ENCODE peak calls at places on chromosomes 3 and 15, in six cellular contexts. S is GM13976; R is activated naive CD8-positive, alpha-beta T cell treated with anti-CD3 and anti-CD28 coated beads, Interleukin-2, amount 50 U/mL, for 24 hours; U is cardiac septum; N is hepatocyte; I is NCI-H2081. B is an unnamed sample.

GRCh38 chr15:67025719-67026118 is 39.7 kb upstream of the SMAD3 start:
- DNase-seq in S (no peak), R (no peak), U (no peak), N (no peak), I (peak), B (no peak)

GRCh38 chr3:61594978-61595687 is 33.8 kb downstream of the PTPRG start:
- DNase-seq in S (no peak), R (no peak), U (no peak), N (no peak), I (no peak), B (no peak)

GRCh38 chr3:68764554-68764953 is 167.8 kb downstream of the TAFA4 start:
- DNase-seq in S (no peak), R (no peak), U (no peak), N (no peak), I (no peak), B (no peak)

GRCh38 chr15:51575775-51576174 is 46.8 kb downstream of the DMXL2 start:
- DNase-seq in S (no peak), R (no peak), U (no peak), N (no peak), I (no peak), B (no peak)

GRCh38 chr15:62307551-62307950 is 142.5 kb upstream of the C2CD4B start:
- DNase-seq in S (no peak), R (no peak), U (no peak), N (no peak), I (no peak), B (no peak)

GRCh38 chr15:56019060-56019793 is 25.8 kb upstream of the NEDD4 start:
- DNase-seq in S (no peak), R (no peak), U (no peak), N (no peak), I (no peak), B (no peak)

GRCh38 chr15:94421711-94422110 is 190.3 kb downstream of the MCTP2 start:
- DNase-seq in S (no peak), R (no peak), U (no peak), N (no peak), I (no peak), B (no peak)

GRCh38 chr3:48178072-48178471 is 10.1 kb downstream of the CDC25A start:
- DNase-seq in S (no peak), R (no peak), U (no peak), N (no peak), I (no peak), B (no peak)

GRCh38 chr3:71225951-71226564 is 357.5 kb downstream of the FOXP1 start:
- DNase-seq in S (no peak), R (peak), U (no peak), N (no peak), I (no peak), B (no peak)

GRCh38 chr3:197312431-197312830 is 14.0 kb upstream of the DLG1 start:
- DNase-seq in S (no peak), R (no peak), U (no peak), N (no peak), I (no peak), B (no peak)

GRCh38 chr15:32029409-32029861 is 880 bp upstream of the CHRNA7 start:
- DNase-seq in S (no peak), R (no peak), U (no peak), N (peak), I (peak), B (no peak)

GRCh38 chr3:59978979-59979378 is 929.2 kb upstream of the CFAP20DC start:
- DNase-seq in S (no peak), R (peak), U (no peak), N (no peak), I (no peak), B (no peak)

GRCh38 chr3:156148946-156149348 is 28.6 kb downstream of the KCNAB1 start:
- DNase-seq in S (no peak), R (no peak), U (no peak), N (no peak), I (no peak), B (no peak)

GRCh38 chr3:6179761-6180160 is 681.2 kb upstream of the GRM7 start:
- DNase-seq in S (no peak), R (no peak), U (no peak), N (no peak), I (no peak), B (no peak)

GRCh38 chr3:116777181-116777840 is 67.7 kb downstream of the TUSC7 start:
- DNase-seq in S (no peak), R (no peak), U (no peak), N (no peak), I (no peak), B (no peak)

GRCh38 chr15:88378259-88378658 is 88.9 kb downstream of the MRPL46 start:
- DNase-seq in S (no peak), R (no peak), U (no peak), N (no peak), I (no peak), B (no peak)

GRCh38 chr15:86555114-86555513 is 475.4 kb downstream of the AGBL1 start:
- DNase-seq in S (no peak), R (no peak), U (no peak), N (no peak), I (no peak), B (no peak)

GRCh38 chr3:7367968-7368367 is 507.1 kb downstream of the GRM7 start:
- DNase-seq in S (no peak), R (no peak), U (no peak), N (no peak), I (no peak), B (no peak)

GRCh38 chr3:53733433-53733832 is 112.8 kb downstream of the CHDH start:
- DNase-seq in S (no peak), R (no peak), U (no peak), N (no peak), I (no peak), B (no peak)

B was measured in CMK.